ENCODE peak calls at places on chromosomes 13 and 19, in five cellular contexts. J, V, W, D and G are unnamed samples.

GRCh38 chr19:13149628-13150186 is 468 bp downstream of the STX10 start:
- ATAC-seq in J (no peak), V (peak; percentile 4), W (peak; percentile 3), D (peak; percentile 5), G (peak; percentile 0)

GRCh38 chr19:45008554-45008953 is 7.3 kb downstream of the RELB start:
- ATAC-seq in J (no peak), V (no peak), W (peak; percentile 70), D (peak; percentile 68), G (no peak)

GRCh38 chr13:44197791-44198770 is 175.5 kb upstream of the SERP2 start:
- ATAC-seq in J (peak; percentile 89), V (peak; percentile 82), W (no peak), D (no peak), G (no peak)

GRCh38 chr13:97856001-97856675 is 97.3 kb upstream of the IPO5 start:
- ATAC-seq in J (no peak), V (no peak), W (peak; percentile 86), D (no peak), G (no peak)

GRCh38 chr13:79445968-79446645 is 34.8 kb upstream of the NDFIP2 start:
- ATAC-seq in J (peak; percentile 68), V (peak; percentile 61), W (peak; percentile 98), D (no peak), G (no peak)

GRCh38 chr13:29713841-29714240 is 118.4 kb upstream of the SLC7A1 start:
- ATAC-seq in J (no peak), V (no peak), W (peak; percentile 67), D (peak; percentile 69), G (peak; percentile 67)

GRCh38 chr13:26327905-26328304 is 74.0 kb downstream of the CDK8 start:
- ATAC-seq in J (no peak), V (no peak), W (no peak), D (no peak), G (no peak)

GRCh38 chr19:19860756-19861390 is 4.8 kb upstream of the ZNF253 start:
- ATAC-seq in J (peak; percentile 69), V (peak; percentile 58), W (peak; percentile 87), D (no peak), G (no peak)

GRCh38 chr19:7191946-7192691 is 102.1 kb downstream of the INSR start:
- ATAC-seq in J (peak; percentile 68), V (peak; percentile 76), W (no peak), D (no peak), G (no peak)

GRCh38 chr19:8630796-8631424 is 477 bp downstream of the NFILZ start:
- ATAC-seq in J (no peak), V (no peak), W (no peak), D (no peak), G (no peak)